ENCODE peak calls at places on chromosomes 5 and 9, in eight cellular contexts. K, Z, B, F, C, L, V and P are unnamed samples. For H3K4me1, the result is how much of the 10 kb centered on the place peaks cover.

GRCh38 chr9:112754578-112754977 is 4.0 kb downstream of the SNX30 start:
- DNase-seq in K (no peak), Z (no peak), B (no peak), F (peak), C (no peak), L (no peak), V (no peak), P (no peak)

GRCh38 chr9:112166176-112167140 is 8.6 kb downstream of the SUSD1 start:
- DNase-seq in K (no peak), Z (no peak), B (peak), F (no peak), C (no peak), L (no peak), V (no peak), P (no peak)

GRCh38 chr5:1541662-1542008 is 17.9 kb upstream of the LPCAT1 start:
- DNase-seq in K (no peak), Z (no peak), B (no peak), F (no peak), C (no peak), L (no peak), V (no peak), P (no peak)

GRCh38 chr5:108339220-108339619 is 42.7 kb downstream of the FBXL17 start:
- DNase-seq in K (no peak), Z (no peak), B (no peak), F (no peak), C (no peak), L (no peak), V (no peak), P (no peak)

GRCh38 chr9:22308177-22308576 is 138.4 kb upstream of the DMRTA1 start:
- DNase-seq in K (no peak), Z (no peak), B (no peak), F (no peak), C (no peak), L (no peak), V (no peak), P (no peak)

GRCh38 chr9:86794356-86795046 is 152.8 kb downstream of the GAS1 start:
- DNase-seq in K (no peak), Z (no peak), B (no peak), F (no peak), C (no peak), L (no peak), V (no peak), P (no peak)

GRCh38 chr5:162929104-162929503 is 508.3 kb upstream of the CCNG1 start:
- DNase-seq in K (no peak), Z (no peak), B (no peak), F (no peak), C (no peak), L (no peak), V (no peak), P (no peak)

GRCh38 chr9:29129763-29130162 is 1556.5 kb upstream of the C9orf72 start:
- DNase-seq in K (no peak), Z (no peak), B (no peak), F (no peak), C (no peak), L (no peak), V (no peak), P (no peak)

GRCh38 chr9:126389958-126390357 is 63.3 kb downstream of the MVB12B start:
- DNase-seq in K (no peak), Z (no peak), B (no peak), F (no peak), C (no peak), L (no peak), V (no peak), P (no peak)
- TF ChIP-seq POLR2AphosphoS5 in K (no peak), Z (no peak), B (no peak), F (no peak), C (no peak), L (no peak), V (no peak), P (no peak)

GRCh38 chr9:35501941-35502340 is 12.0 kb downstream of the RUSC2 start:
- DNase-seq in K (no peak), Z (no peak), B (no peak), F (no peak), C (no peak), L (no peak), V (no peak), P (no peak)
- H3K4me1 ChIP-seq in K (under half), Z (under half), B (under half), F (under half), C (under half), L (under half), V (under half), P (under half)

DNA sequence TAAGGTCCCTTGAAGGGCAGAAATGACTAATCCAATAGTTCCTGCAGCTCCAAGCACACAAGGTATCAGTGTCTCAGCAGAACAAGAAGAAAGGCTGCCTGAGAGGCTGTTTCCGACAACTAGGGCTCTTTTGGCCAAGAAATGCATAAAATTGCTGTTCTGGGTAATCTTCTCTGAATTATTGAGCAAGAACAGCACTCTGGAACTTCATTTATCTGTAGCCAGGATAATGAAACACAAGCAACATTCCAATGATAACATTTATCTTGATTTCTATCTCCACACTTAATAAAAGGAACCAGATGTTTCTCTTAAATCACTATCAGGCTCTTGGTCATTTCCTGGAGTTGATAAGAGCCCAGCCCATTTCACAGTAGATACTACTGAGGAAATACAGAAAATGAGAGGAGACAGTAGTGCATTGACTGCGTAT is 17.0 kb upstream of the AUH start:
- DNase-seq in K (no peak), Z (no peak), B (no peak), F (no peak), C (no peak), L (no peak), V (no peak), P (no peak)
- TF ChIP-seq POLR2AphosphoS5 in K (no peak), Z (no peak), B (no peak), F (no peak), C (no peak), L (no peak), V (no peak), P (peak)

GRCh38 chr5:39197556-39197955 is 21.8 kb downstream of the FYB1 start:
- DNase-seq in K (no peak), Z (no peak), B (no peak), F (peak), C (no peak), L (no peak), V (no peak), P (no peak)
- H3K4me1 ChIP-seq in K (under half), Z (under half), B (under half), F (under half), C (half or more), L (under half), V (under half), P (under half)

GRCh38 chr5:72159501-72159911 is 52.2 kb downstream of the MAP1B start:
- DNase-seq in K (no peak), Z (no peak), B (no peak), F (no peak), C (no peak), L (no peak), V (no peak), P (no peak)

GRCh38 chr5:72153551-72153950 is 46.3 kb downstream of the MAP1B start:
- DNase-seq in K (no peak), Z (no peak), B (no peak), F (no peak), C (no peak), L (no peak), V (no peak), P (no peak)

GRCh38 chr5:72160299-72160698 is 53.0 kb downstream of the MAP1B start:
- DNase-seq in K (no peak), Z (no peak), B (no peak), F (no peak), C (no peak), L (no peak), V (no peak), P (no peak)

GRCh38 chr5:72154076-72154756 is 46.9 kb downstream of the MAP1B start:
- DNase-seq in K (no peak), Z (no peak), B (no peak), F (no peak), C (no peak), L (no peak), V (peak), P (no peak)

GRCh38 chr5:72156921-72157320 is 49.6 kb downstream of the MAP1B start:
- DNase-seq in K (no peak), Z (no peak), B (no peak), F (no peak), C (no peak), L (no peak), V (no peak), P (no peak)
- TF ChIP-seq POLR2AphosphoS5 in K (no peak), Z (no peak), B (no peak), F (no peak), C (no peak), L (no peak), V (no peak), P (no peak)

DNA sequence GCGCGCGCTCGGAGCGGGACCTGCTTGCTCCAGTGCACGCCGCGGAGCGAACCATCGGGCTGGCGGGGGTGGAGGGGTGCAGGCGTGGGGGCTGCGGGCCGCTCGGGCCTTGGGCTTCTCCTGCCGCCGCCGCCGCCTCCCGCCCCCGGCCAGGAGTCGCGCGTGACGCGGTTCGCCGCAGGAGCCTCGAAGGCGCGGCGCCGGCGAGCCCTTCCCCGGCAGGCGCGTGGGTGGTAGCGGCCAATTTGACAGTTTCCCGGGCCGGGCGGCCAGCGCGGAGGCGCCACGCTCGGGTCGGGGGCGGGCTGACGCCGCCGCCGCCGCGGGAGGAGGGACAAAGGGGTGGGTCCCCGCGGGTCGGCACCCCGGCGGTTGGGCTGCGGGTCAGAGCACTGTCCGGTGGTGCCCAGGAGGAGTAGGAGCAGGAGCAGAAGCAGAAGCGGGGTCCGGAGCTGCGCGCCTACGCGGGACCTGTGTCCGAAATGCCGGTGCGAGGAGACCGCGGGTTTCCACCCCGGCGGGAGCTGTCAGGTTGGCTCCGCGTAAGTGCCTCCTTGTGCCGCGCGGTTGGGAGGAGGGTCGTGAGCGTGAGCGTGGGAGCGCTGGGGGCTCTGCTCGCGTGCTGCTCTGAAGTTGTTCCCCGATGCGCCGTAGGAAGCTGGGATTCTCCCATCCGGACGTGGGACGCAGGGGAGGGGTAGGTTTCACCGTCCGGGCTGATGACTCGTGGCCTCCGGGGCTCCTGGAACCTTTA is at the start of gene TJP2:
- DNase-seq in K (peak), Z (peak), B (peak), F (no peak), C (peak), L (no peak), V (peak), P (peak)
- H3K4me1 ChIP-seq in K (half or more), Z (under half), B (half or more), F (under half), C (half or more), L (under half), V (half or more), P (half or more)

DNA sequence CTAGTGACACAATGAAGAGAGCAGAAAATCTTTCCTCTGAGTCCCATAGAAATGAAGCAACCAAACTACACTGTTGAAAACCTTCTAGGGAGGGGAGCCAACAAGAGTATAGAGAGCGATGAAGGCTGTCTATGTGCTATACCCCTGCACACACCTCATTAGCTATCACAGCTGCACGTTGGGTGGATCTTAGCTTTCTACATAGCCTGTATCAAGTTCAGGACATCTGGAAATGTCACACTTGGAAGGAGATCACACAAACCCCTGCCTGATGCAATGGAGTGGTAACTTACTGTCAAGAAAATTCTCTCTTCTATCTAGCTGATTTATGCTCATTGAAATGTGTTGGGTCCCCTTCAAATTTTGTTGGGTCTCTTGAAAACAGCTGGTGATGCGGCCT is 127.0 kb upstream of the NTRK2 start:
- DNase-seq in K (no peak), Z (no peak), B (no peak), F (peak), C (no peak), L (no peak), V (no peak), P (no peak)
- TF ChIP-seq POLR2AphosphoS5 in K (no peak), Z (no peak), B (no peak), F (no peak), C (no peak), L (no peak), V (no peak), P (no peak)

DNA sequence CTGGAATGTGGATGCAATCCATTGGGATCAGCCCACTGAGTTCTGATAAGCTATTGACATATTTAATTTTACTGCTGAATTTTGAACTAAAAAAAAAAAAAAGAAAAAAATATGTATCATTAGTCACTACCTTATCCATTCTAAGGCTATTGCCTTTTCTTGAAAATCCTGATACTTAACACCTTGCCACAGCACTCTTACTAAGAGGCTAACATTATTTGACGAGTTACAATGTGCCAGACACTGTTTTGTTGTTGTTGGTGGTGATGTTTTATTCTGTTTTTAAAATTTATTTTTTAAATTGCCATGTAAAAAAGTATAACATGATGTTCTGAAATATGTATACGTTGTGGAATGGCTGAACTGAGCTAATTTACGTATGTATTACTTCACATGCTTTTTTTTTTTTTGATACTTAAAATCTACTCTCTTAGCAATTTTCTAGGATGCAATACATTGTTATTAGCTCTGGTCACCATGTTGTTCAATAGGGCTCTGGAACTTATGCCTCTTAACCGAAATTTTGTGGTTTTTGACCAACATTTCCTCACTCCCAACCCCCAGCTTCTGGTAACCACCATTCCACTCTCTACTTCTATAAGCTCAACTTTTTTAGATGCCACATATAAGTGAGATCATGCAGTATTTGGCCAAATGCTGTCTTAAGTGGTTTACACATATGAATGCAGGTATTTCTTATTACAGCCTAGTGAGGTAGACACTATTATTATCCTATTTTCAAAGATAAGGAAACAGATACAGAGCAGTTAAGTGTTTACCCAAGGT is 134.8 kb upstream of the PCA3 start:
- DNase-seq in K (no peak), Z (no peak), B (no peak), F (no peak), C (no peak), L (no peak), V (no peak), P (no peak)
- H3K4me1 ChIP-seq in K (under half), Z (under half), B (under half), F (under half), C (under half), L (under half), V (half or more), P (under half)

DNA sequence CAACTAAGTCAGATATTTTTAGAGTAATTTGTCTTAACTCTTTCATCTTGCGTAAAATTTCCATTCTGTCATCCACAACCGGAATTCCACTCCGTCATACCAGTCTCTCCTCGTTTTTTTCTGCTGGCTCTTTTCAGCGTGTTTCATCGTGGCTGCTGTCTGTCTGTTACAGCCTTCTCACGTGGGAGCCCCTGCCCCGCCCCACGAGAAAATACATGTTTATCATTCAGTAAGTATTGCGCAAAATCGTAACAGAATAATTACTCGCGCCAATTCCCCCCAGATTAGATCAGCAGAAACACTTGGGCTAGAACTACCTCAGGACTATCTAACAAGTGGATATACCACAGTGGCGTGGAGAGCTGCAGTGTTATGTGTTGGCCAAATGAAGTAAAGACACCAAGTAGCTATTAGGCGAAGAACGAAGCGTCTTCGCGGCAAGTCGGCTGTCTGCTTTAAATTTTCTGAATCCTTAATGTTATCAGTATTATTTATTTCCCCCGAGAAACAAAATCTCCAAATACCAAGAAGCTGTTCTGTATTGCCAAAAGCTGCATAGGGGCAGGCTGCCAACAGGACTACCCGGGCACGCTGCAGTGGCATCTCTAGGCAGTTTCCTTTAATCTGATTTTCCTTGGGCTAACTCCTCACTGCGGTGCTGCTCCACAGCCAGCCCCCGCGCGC is 566 bp upstream of the FOCAD start:
- DNase-seq in K (peak), Z (no peak), B (peak), F (peak), C (peak), L (no peak), V (peak), P (no peak)
- TF ChIP-seq POLR2AphosphoS5 in K (no peak), Z (no peak), B (no peak), F (no peak), C (no peak), L (no peak), V (peak), P (no peak)